ENCODE peak calls at places on chromosomes 2 and 18, in nine cellular contexts. C, E, W, S, N, L, X, O and F are unnamed samples.

GRCh38 chr2:43239981-43240761 is 13.8 kb upstream of the ZFP36L2 start:
- DNase-seq in C (no peak), E (no peak), W (no peak), S (no peak), N (no peak), L (no peak), X (peak; percentile 77), O (no peak), F (no peak)

GRCh38 chr18:8699948-8700347 is 5.4 kb upstream of the MTCL1 start:
- DNase-seq in C (no peak), E (no peak), W (no peak), S (no peak), N (no peak), L (no peak), X (no peak), O (peak; percentile 72), F (peak; percentile 88)

GRCh38 chr2:151669585-151670081 is 64.6 kb downstream of the NEB start:
- DNase-seq in C (peak; percentile 11), E (no peak), W (no peak), S (no peak), N (no peak), L (no peak), X (no peak), O (no peak), F (no peak)

GRCh38 chr2:128388414-128389032 is 69.9 kb upstream of the HS6ST1 start:
- DNase-seq in C (no peak), E (no peak), W (no peak), S (peak; percentile 8), N (no peak), L (no peak), X (no peak), O (no peak), F (peak; percentile 82)

GRCh38 chr2:28369355-28369754 is 23.3 kb upstream of the FOSL2 start:
- DNase-seq in C (no peak), E (no peak), W (no peak), S (no peak), N (no peak), L (no peak), X (no peak), O (no peak), F (no peak)

GRCh38 chr18:3453540-3454364 is 3.8 kb downstream of the TGIF1 start:
- DNase-seq in C (peak; percentile 43), E (peak; percentile 35), W (peak; percentile 47), S (peak; percentile 83), N (no peak), L (no peak), X (no peak), O (peak; percentile 99), F (peak; percentile 91)

GRCh38 chr2:222305510-222306392 is 7.0 kb upstream of the PAX3 start:
- DNase-seq in C (no peak), E (peak; percentile 14), W (peak; percentile 39), S (no peak), N (no peak), L (no peak), X (no peak), O (peak; percentile 18), F (peak; percentile 82)

GRCh38 chr18:58315739-58316215 is 271.8 kb downstream of the NEDD4L start:
- DNase-seq in C (no peak), E (no peak), W (peak; percentile 48), S (no peak), N (no peak), L (no peak), X (no peak), O (no peak), F (no peak)

GRCh38 chr2:88416016-88416663 is 36.4 kb downstream of the FOXI3 start:
- DNase-seq in C (no peak), E (no peak), W (no peak), S (no peak), N (no peak), L (no peak), X (no peak), O (no peak), F (no peak)

GRCh38 chr2:133166024-133166423 is 402.2 kb downstream of the NCKAP5 start:
- DNase-seq in C (no peak), E (no peak), W (no peak), S (no peak), N (no peak), L (no peak), X (no peak), O (no peak), F (no peak)

GRCh38 chr2:27857417-27858172 is 32.6 kb downstream of the RBKS start:
- DNase-seq in C (no peak), E (no peak), W (no peak), S (no peak), N (no peak), L (no peak), X (no peak), O (no peak), F (no peak)

GRCh38 chr2:120765911-120766757 is 30.5 kb downstream of the GLI2 start:
- DNase-seq in C (no peak), E (no peak), W (no peak), S (peak; percentile 65), N (no peak), L (no peak), X (no peak), O (peak; percentile 99), F (peak; percentile 86)

GRCh38 chr2:88831792-88832248 is 140.3 kb downstream of the RPIA start:
- DNase-seq in C (peak; percentile 10), E (peak; percentile 12), W (no peak), S (peak; percentile 33), N (no peak), L (no peak), X (peak; percentile 74), O (peak; percentile 22), F (no peak)

GRCh38 chr2:85772019-85772745 is 18.4 kb downstream of the ATOH8 start:
- DNase-seq in C (no peak), E (peak; percentile 92), W (peak; percentile 76), S (peak; percentile 99), N (peak; percentile 90), L (no peak), X (no peak), O (peak; percentile 100), F (peak; percentile 99)